ENCODE peak calls at places on chromosomes 5 and 9, in eight cellular contexts. One of them, this sample, is unnamed.

GRCh38 chr9:91428431-91428830 is 4.8 kb upstream of the NFIL3 start:
- DNase-seq in iris pigment epithelial cell: peak
- DNase-seq in CD4-positive, alpha-beta T cell: no peak
- DNase-seq in iPS-NIHi11: no peak
- DNase-seq in HTR-8/SVneo: no peak
- DNase-seq in stimulated activated CD8-positive, alpha-beta memory T cell treated with anti-CD3 and anti-CD28 coated beads, Interleukin-4, amount 100 ng/mL, for 1 hour: no peak
- DNase-seq in CD4-positive, alpha-beta memory T cell: no peak
- DNase-seq in stimulated activated CD4-positive, alpha-beta T cell treated with anti-CD3 and anti-CD28 coated beads, Interleukin-4, amount 100 ng/mL, for 1 hour: no peak
- DNase-seq in this sample: no peak

GRCh38 chr5:132822650-132823480 is 7.6 kb downstream of the SHROOM1 start:
- DNase-seq in iris pigment epithelial cell: no peak
- DNase-seq in stimulated activated CD8-positive, alpha-beta memory T cell treated with anti-CD3 and anti-CD28 coated beads, Interleukin-4, amount 100 ng/mL, for 1 hour: no peak
- DNase-seq in CD4-positive, alpha-beta T cell: no peak
- DNase-seq in HTR-8/SVneo: no peak
- DNase-seq in CD4-positive, alpha-beta memory T cell: no peak
- DNase-seq in iPS-NIHi11: peak
- DNase-seq in stimulated activated CD4-positive, alpha-beta T cell treated with anti-CD3 and anti-CD28 coated beads, Interleukin-4, amount 100 ng/mL, for 1 hour: no peak
- DNase-seq in this sample: peak

GRCh38 chr5:93532370-93532769 is 48.6 kb downstream of the NR2F1-AS1 start:
- DNase-seq in iris pigment epithelial cell: peak
- DNase-seq in CD4-positive, alpha-beta T cell: no peak
- DNase-seq in stimulated activated CD8-positive, alpha-beta memory T cell treated with anti-CD3 and anti-CD28 coated beads, Interleukin-4, amount 100 ng/mL, for 1 hour: no peak
- DNase-seq in stimulated activated CD4-positive, alpha-beta T cell treated with anti-CD3 and anti-CD28 coated beads, Interleukin-4, amount 100 ng/mL, for 1 hour: no peak
- DNase-seq in HTR-8/SVneo: peak
- DNase-seq in iPS-NIHi11: peak
- DNase-seq in CD4-positive, alpha-beta memory T cell: no peak
- DNase-seq in this sample: no peak

GRCh38 chr5:149747833-149748366 is 17.8 kb downstream of the PPARGC1B start:
- DNase-seq in stimulated activated CD4-positive, alpha-beta T cell treated with anti-CD3 and anti-CD28 coated beads, Interleukin-4, amount 100 ng/mL, for 1 hour: no peak
- DNase-seq in iPS-NIHi11: no peak
- DNase-seq in HTR-8/SVneo: no peak
- DNase-seq in CD4-positive, alpha-beta T cell: no peak
- DNase-seq in stimulated activated CD8-positive, alpha-beta memory T cell treated with anti-CD3 and anti-CD28 coated beads, Interleukin-4, amount 100 ng/mL, for 1 hour: no peak
- DNase-seq in CD4-positive, alpha-beta memory T cell: no peak
- DNase-seq in iris pigment epithelial cell: no peak
- DNase-seq in this sample: no peak

GRCh38 chr9:120717194-120717593 is 2.9 kb upstream of the MEGF9 start:
- DNase-seq in stimulated activated CD8-positive, alpha-beta memory T cell treated with anti-CD3 and anti-CD28 coated beads, Interleukin-4, amount 100 ng/mL, for 1 hour: no peak
- DNase-seq in CD4-positive, alpha-beta memory T cell: no peak
- DNase-seq in iris pigment epithelial cell: no peak
- DNase-seq in iPS-NIHi11: no peak
- DNase-seq in HTR-8/SVneo: no peak
- DNase-seq in CD4-positive, alpha-beta T cell: no peak
- DNase-seq in stimulated activated CD4-positive, alpha-beta T cell treated with anti-CD3 and anti-CD28 coated beads, Interleukin-4, amount 100 ng/mL, for 1 hour: no peak
- DNase-seq in this sample: no peak

GRCh38 chr5:181181650-181182565 is 23.1 kb downstream of the TRIM7 start:
- DNase-seq in CD4-positive, alpha-beta T cell: peak
- DNase-seq in HTR-8/SVneo: peak
- DNase-seq in iris pigment epithelial cell: peak
- DNase-seq in stimulated activated CD4-positive, alpha-beta T cell treated with anti-CD3 and anti-CD28 coated beads, Interleukin-4, amount 100 ng/mL, for 1 hour: peak
- DNase-seq in stimulated activated CD8-positive, alpha-beta memory T cell treated with anti-CD3 and anti-CD28 coated beads, Interleukin-4, amount 100 ng/mL, for 1 hour: no peak
- DNase-seq in iPS-NIHi11: no peak
- DNase-seq in CD4-positive, alpha-beta memory T cell: peak
- DNase-seq in this sample: peak

GRCh38 chr9:31519011-31519410 is 865.4 kb upstream of the ACO1 start:
- DNase-seq in HTR-8/SVneo: no peak
- DNase-seq in CD4-positive, alpha-beta memory T cell: peak
- DNase-seq in stimulated activated CD4-positive, alpha-beta T cell treated with anti-CD3 and anti-CD28 coated beads, Interleukin-4, amount 100 ng/mL, for 1 hour: peak
- DNase-seq in iPS-NIHi11: no peak
- DNase-seq in iris pigment epithelial cell: peak
- DNase-seq in CD4-positive, alpha-beta T cell: peak
- DNase-seq in stimulated activated CD8-positive, alpha-beta memory T cell treated with anti-CD3 and anti-CD28 coated beads, Interleukin-4, amount 100 ng/mL, for 1 hour: no peak
- DNase-seq in this sample: peak

GRCh38 chr5:166948679-166949078 is 1342.8 kb upstream of the WWC1 start:
- DNase-seq in iPS-NIHi11: no peak
- DNase-seq in stimulated activated CD8-positive, alpha-beta memory T cell treated with anti-CD3 and anti-CD28 coated beads, Interleukin-4, amount 100 ng/mL, for 1 hour: no peak
- DNase-seq in iris pigment epithelial cell: no peak
- DNase-seq in stimulated activated CD4-positive, alpha-beta T cell treated with anti-CD3 and anti-CD28 coated beads, Interleukin-4, amount 100 ng/mL, for 1 hour: no peak
- DNase-seq in HTR-8/SVneo: no peak
- DNase-seq in CD4-positive, alpha-beta T cell: no peak
- DNase-seq in CD4-positive, alpha-beta memory T cell: no peak
- DNase-seq in this sample: no peak